ENCODE peak calls at places on chromosomes 16 and 17, in six cellular contexts. B is stimulated activated CD8-positive, alpha-beta memory T cell treated with anti-CD3 and anti-CD28 coated beads, Interleukin-4, amount 100 ng/mL, for 1 hour; P is Peyer's patch; A is G401; Y is skeletal muscle cell; T is mesendoderm. X is an unnamed sample.

GRCh38 chr16:188674-189073 is 8.4 kb downstream of the HBQ1 start:
- DNase-seq in Y (no peak), T (peak), B (no peak), P (no peak), A (no peak), X (peak)

GRCh38 chr17:80424261-80424660 is 9.3 kb downstream of the ENDOV start:
- DNase-seq in T (no peak), Y (no peak), P (peak), B (no peak), A (no peak), X (no peak)

GRCh38 chr17:39705786-39706348 is 6.0 kb downstream of the ERBB2 start:
- DNase-seq in T (no peak), Y (no peak), B (no peak), P (peak), A (no peak), X (no peak)

GRCh38 chr16:86396918-86397317 is 113.4 kb upstream of the FOXF1 start:
- DNase-seq in T (peak), A (no peak), Y (peak), B (no peak), P (no peak), X (no peak)

GRCh38 chr16:63581560-63581959 is 1540.3 kb downstream of the CDH11 start:
- DNase-seq in P (no peak), Y (no peak), T (no peak), B (no peak), A (no peak), X (no peak)

GRCh38 chr16:88393034-88393433 is 10.3 kb downstream of the ZNF469 start:
- DNase-seq in T (no peak), B (no peak), Y (no peak), A (no peak), P (no peak), X (no peak)

GRCh38 chr17:35315283-35315682 is 58.1 kb downstream of the SLFN11 start:
- DNase-seq in B (no peak), A (no peak), Y (peak), P (no peak), T (no peak), X (no peak)

GRCh38 chr16:89581861-89582563 is 6.5 kb downstream of the CPNE7 start:
- DNase-seq in B (no peak), P (no peak), T (no peak), Y (peak), A (no peak), X (no peak)

GRCh38 chr17:32596206-32596605 is 109.4 kb downstream of the CDK5R1 start:
- DNase-seq in B (no peak), P (no peak), A (no peak), Y (no peak), T (no peak), X (no peak)

GRCh38 chr17:45147102-45147580 is 1.1 kb upstream of the HEXIM1 start:
- DNase-seq in P (peak), T (no peak), Y (no peak), A (no peak), B (no peak), X (peak)

GRCh38 chr16:819336-819735 is 18.8 kb upstream of the GNG13 start:
- DNase-seq in T (no peak), P (no peak), Y (no peak), A (no peak), B (no peak), X (no peak)

GRCh38 chr17:36089888-36090836 is at the start of gene CCL3:
- DNase-seq in A (no peak), T (no peak), Y (no peak), B (no peak), P (no peak), X (no peak)

GRCh38 chr16:77897038-77897437 is 108.7 kb downstream of the VAT1L start:
- DNase-seq in T (no peak), Y (peak), A (no peak), B (no peak), P (no peak), X (no peak)

GRCh38 chr17:46733837-46734516 is 84.5 kb downstream of the WNT3 start:
- DNase-seq in B (no peak), T (no peak), Y (no peak), A (no peak), P (no peak), X (no peak)